ENCODE peak calls at places on chromosome 16, in five cellular contexts. P is tibial nerve, M is upper lobe of right lung, Z is H1, E is lower lobe of right lung. R is an unnamed sample.

GRCh38 chr16:29809850-29810698 is 1.9 kb upstream of the PRRT2 start:
- DNase-seq in M (peak), P (no peak), E (no peak), Z (no peak), R (no peak)

GRCh38 chr16:46715769-46716305 is 26.4 kb downstream of the ORC6 start:
- DNase-seq in Z (no peak), M (no peak), E (no peak), P (no peak), R (no peak)

GRCh38 chr16:86337138-86337537 is 173.2 kb upstream of the FOXF1 start:
- DNase-seq in E (no peak), Z (no peak), P (no peak), M (no peak), R (peak)

GRCh38 chr16:10995555-10995954 is 51.2 kb downstream of the CLEC16A start:
- DNase-seq in P (no peak), E (no peak), M (no peak), Z (no peak), R (no peak)

GRCh38 chr16:64445245-64445644 is 676.6 kb downstream of the CDH11 start:
- DNase-seq in P (no peak), M (no peak), Z (no peak), E (no peak), R (no peak)

GRCh38 chr16:24993722-24994686 is 21.2 kb downstream of the ARHGAP17 start:
- DNase-seq in Z (no peak), M (no peak), P (no peak), E (no peak), R (no peak)

GRCh38 chr16:77469639-77470038 is 34.8 kb upstream of the ADAMTS18 start:
- DNase-seq in Z (no peak), M (no peak), P (no peak), E (no peak), R (no peak)

GRCh38 chr16:424033-424622 is 1.3 kb upstream of the RAB11FIP3 start:
- DNase-seq in M (no peak), E (no peak), Z (no peak), P (peak), R (no peak)

GRCh38 chr16:83949724-83950001 is 3.4 kb upstream of the OSGIN1 start:
- DNase-seq in E (no peak), P (no peak), M (no peak), Z (no peak), R (no peak)

GRCh38 chr16:24887472-24887871 is 41.7 kb downstream of the SLC5A11 start:
- DNase-seq in Z (no peak), E (no peak), M (no peak), P (no peak), R (no peak)

GRCh38 chr16:75288596-75289120 is 37.2 kb upstream of the BCAR1 start:
- DNase-seq in M (no peak), Z (no peak), P (no peak), E (no peak), R (no peak)

GRCh38 chr16:53078247-53078646 is 23.5 kb downstream of the CHD9 start:
- DNase-seq in E (no peak), Z (no peak), P (no peak), M (no peak), R (no peak)

GRCh38 chr16:70430667-70431536 is 8.0 kb downstream of the ST3GAL2 start:
- DNase-seq in Z (no peak), M (peak), P (no peak), E (peak), R (no peak)

GRCh38 chr16:66503030-66503429 is 46.9 kb downstream of the TK2 start:
- DNase-seq in M (no peak), Z (no peak), P (peak), E (no peak), R (peak)

GRCh38 chr16:46918905-46919792 is 35.0 kb downstream of the GPT2 start:
- DNase-seq in P (no peak), Z (no peak), M (no peak), E (no peak), R (no peak)

GRCh38 chr16:86344586-86344871 is 165.8 kb upstream of the FOXF1 start:
- DNase-seq in M (no peak), E (no peak), P (no peak), Z (no peak), R (no peak)

GRCh38 chr16:29962344-29962994 is 590 bp downstream of the TMEM219 start:
- DNase-seq in M (no peak), P (no peak), Z (no peak), E (no peak), R (no peak)

GRCh38 chr16:84851192-84852127 is 31.7 kb downstream of the CRISPLD2 start:
- DNase-seq in E (no peak), P (no peak), M (no peak), Z (no peak), R (no peak)

GRCh38 chr16:86252596-86252995 is 257.7 kb upstream of the FOXF1 start:
- DNase-seq in Z (peak), M (no peak), P (no peak), E (no peak), R (no peak)

GRCh38 chr16:23966577-23966976 is 130.8 kb downstream of the PRKCB start:
- DNase-seq in E (no peak), M (no peak), P (no peak), Z (no peak), R (no peak)

GRCh38 chr16:71524566-71525553 is 1.4 kb upstream of the CHST4 start:
- DNase-seq in Z (no peak), E (no peak), M (no peak), P (no peak), R (no peak)

GRCh38 chr16:55502801-55503366 is 6.0 kb upstream of the LPCAT2 start:
- DNase-seq in M (peak), P (peak), Z (no peak), E (peak), R (no peak)

GRCh38 chr16:13561276-13561675 is 358.7 kb upstream of the ERCC4 start:
- DNase-seq in Z (no peak), E (no peak), P (no peak), M (no peak), R (no peak)

GRCh38 chr16:7268182-7268581 is 64.5 kb upstream of the RBFOX1 start:
- DNase-seq in E (no peak), P (no peak), M (no peak), Z (peak), R (no peak)

GRCh38 chr16:27640277-27640600 is 90.3 kb downstream of the KATNIP start:
- DNase-seq in P (no peak), M (no peak), Z (peak), E (no peak), R (no peak)

GRCh38 chr16:75308011-75308410 is 56.6 kb upstream of the BCAR1 start:
- DNase-seq in Z (no peak), E (no peak), M (no peak), P (no peak), R (no peak)

GRCh38 chr16:11327277-11328171 is 17.7 kb upstream of the RMI2 start:
- DNase-seq in Z (no peak), E (no peak), M (no peak), P (no peak), R (no peak)

GRCh38 chr16:29837833-29838232 is 17.6 kb downstream of the MVP start:
- DNase-seq in Z (no peak), M (no peak), P (no peak), E (no peak), R (no peak)

GRCh38 chr16:73140944-73141343 is 93.0 kb upstream of the ZFHX3 start:
- DNase-seq in M (no peak), Z (no peak), P (no peak), E (no peak), R (no peak)

GRCh38 chr16:30121741-30122620 is 1.0 kb downstream of the MAPK3 start:
- DNase-seq in E (peak), P (peak), Z (no peak), M (peak), R (no peak)

GRCh38 chr16:31430380-31431052 is 2.4 kb upstream of the COX6A2 start:
- DNase-seq in Z (no peak), M (no peak), E (no peak), P (no peak), R (peak)

GRCh38 chr16:20762404-20763123 is 1.2 kb upstream of the ACSM3 start:
- DNase-seq in E (no peak), P (no peak), M (no peak), Z (no peak), R (no peak)

GRCh38 chr16:10408824-10409381 is 23.0 kb downstream of the ATF7IP2 start:
- DNase-seq in Z (no peak), M (no peak), P (no peak), E (no peak), R (no peak)

GRCh38 chr16:67871256-67871655 is 1.6 kb upstream of the EDC4 start:
- DNase-seq in P (no peak), E (no peak), Z (no peak), M (no peak), R (no peak)
- TF ChIP-seq CTCF in P (no peak), E (no peak), Z (no peak), M (no peak), R (no peak)

DNA sequence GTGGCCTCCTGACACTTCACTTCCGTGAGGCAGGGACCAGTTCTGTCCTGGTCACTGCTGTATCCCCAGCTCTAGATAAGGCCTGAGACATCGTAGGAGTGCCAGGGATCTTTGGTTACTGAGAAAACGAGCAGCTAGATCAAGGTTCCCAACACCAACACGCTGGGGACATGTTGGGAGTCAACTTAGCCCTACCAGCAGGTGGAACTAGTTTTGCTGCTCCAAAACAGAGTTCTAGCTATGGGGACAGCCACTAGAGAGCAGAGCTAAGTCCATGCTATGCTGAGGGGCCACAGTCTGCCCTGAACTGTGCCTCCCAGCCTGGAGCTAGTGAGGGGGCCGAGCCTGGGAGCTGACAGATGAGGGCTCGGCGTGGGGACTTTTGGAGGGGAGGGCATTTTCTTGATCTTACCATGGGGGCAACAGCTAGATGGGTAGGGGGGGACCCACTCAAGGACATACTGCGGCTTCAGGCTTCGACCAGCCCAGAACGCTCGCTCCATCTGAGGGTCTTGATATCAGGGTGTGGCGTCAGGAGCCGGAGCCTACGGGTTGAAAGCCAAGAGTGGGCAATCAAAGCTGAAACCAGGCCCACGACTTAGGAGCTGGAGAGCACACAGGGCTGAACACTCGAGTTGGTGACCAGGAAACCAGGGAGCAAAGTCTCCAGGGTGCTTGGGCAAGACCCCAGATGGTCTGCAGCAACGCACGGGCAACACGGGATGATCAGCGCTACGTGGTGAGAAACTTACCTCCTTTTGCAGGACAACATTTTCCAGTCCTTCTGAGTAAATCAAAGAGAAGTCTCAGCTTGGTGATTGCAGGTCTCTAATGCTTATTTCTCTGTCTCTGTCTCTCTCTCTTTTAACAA is 13.4 kb downstream of the SNX20 start:
- DNase-seq in E (no peak), M (no peak), Z (no peak), P (no peak), R (peak)
- TF ChIP-seq CTCF in E (no peak), M (no peak), Z (peak), P (no peak), R (no peak)

GRCh38 chr16:2386990-2387389 is 42.3 kb upstream of the CCNF start:
- DNase-seq in P (no peak), Z (peak), M (no peak), E (no peak), R (no peak)
- TF ChIP-seq CTCF in P (no peak), Z (peak), M (no peak), E (no peak), R (peak)

GRCh38 chr16:89166696-89167424 is 4.7 kb upstream of the CDH15 start:
- DNase-seq in M (no peak), Z (no peak), E (no peak), P (no peak), R (no peak)

GRCh38 chr16:89169778-89170177 is 1.8 kb upstream of the CDH15 start:
- DNase-seq in E (no peak), M (no peak), P (no peak), Z (no peak), R (no peak)

GRCh38 chr16:89167425-89167941 is 4.1 kb upstream of the CDH15 start:
- DNase-seq in M (peak), E (peak), Z (peak), P (peak), R (no peak)

GRCh38 chr16:89170346-89171215 is 967 bp upstream of the CDH15 start:
- DNase-seq in P (no peak), M (peak), E (peak), Z (peak), R (no peak)

DNA sequence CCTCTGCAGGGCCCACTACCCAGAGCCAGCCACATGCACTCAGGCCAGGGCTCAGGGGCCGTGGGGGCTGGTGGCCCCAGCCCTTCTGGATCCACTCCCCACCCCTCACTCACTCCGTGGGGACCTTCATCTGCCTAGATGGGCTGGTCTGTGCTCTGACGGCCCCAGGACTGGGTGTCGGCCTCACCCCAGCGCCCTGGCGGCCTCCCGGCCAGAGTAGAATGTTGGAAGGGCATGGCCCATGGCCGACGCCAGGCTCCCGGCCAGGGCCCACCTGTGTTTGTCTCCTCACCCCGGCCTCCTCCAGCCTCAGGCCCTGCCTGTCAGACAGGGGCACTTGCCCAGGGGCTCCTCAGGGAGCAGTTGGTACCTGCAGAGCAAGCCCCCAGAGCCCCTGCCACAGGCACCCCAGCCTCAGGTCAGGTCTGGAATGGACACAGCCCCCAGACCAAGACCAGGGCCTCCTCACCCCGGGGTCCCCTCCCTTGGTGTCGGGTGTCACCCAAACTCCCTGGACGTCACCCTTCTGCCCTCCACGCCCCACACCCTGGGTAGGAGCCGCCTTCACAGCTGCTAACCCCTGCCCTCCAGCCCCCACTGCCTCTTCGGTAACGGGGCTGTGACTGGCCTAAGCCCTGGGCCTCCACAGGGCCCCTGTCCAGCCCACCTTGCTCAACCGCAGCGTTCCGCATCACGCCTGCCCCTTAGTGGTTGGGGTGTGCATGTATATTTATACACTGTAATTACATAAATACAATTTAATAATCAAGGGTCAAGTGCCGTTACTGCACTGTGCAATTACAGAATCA is 3.0 kb upstream of the CDH15 start:
- DNase-seq in E (no peak), P (no peak), M (no peak), Z (no peak), R (no peak)
- TF ChIP-seq CTCF in E (no peak), P (no peak), M (no peak), Z (no peak), R (peak)

DNA sequence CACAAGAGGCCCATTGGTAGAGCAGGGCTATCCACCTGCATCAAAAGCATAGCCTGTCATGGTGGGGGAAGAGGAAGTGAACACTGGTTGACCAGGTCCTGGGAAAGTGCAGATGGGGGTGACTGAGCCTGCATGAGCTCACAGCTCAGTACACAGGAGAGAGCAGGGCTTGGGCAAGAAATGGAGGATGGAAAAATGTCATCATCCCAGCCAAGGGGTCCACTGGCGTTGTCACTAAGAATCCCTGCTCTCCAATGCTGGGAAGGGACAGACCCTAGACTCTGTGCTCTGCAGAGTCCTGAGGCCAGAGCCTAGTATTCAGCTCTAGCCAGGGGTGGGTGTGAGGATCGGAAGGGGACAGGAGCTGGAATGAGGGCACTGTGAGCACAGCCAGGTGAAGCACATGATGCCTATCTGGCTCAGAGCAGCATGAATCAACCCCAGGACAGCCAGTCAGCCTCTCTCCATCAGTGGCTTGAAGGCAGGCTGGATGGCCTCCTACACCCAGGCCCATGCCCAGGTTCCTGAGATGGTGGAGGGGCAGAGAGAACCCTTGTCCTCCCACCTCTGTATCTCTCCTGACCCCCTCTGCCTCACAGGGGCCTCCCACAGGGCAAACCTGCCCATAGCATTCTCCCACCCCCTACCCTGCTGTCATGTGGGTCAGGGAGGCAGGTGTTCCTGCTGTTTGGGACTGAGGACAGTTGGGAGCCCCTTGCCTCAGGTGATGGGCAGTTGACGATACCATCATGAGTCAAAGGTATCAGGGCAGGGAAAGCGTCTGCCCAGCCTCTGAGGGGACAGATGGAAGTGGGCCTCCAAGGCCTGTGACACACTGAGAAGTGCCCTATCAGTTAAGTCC is 13.8 kb upstream of the CTCF start:
- DNase-seq in Z (no peak), M (peak), P (no peak), E (peak), R (no peak)
- TF ChIP-seq CTCF in Z (no peak), M (no peak), P (no peak), E (no peak), R (no peak)

GRCh38 chr16:57938936-57939871 is 31.7 kb downstream of the CNGB1 start:
- DNase-seq in E (peak), M (peak), Z (no peak), P (peak), R (no peak)
- TF ChIP-seq CTCF in E (peak), M (peak), Z (peak), P (no peak), R (peak)

GRCh38 chr16:88368994-88369393 is 13.8 kb upstream of the ZNF469 start:
- DNase-seq in Z (no peak), P (no peak), E (no peak), M (no peak), R (peak)
- TF ChIP-seq CTCF in Z (no peak), P (no peak), E (no peak), M (no peak), R (no peak)